ENCODE peak calls at places on chromosome 10, in seven cellular contexts. One of them, this sample, is unnamed.

GRCh38 chr10:11913184-11913641 is 90.1 kb downstream of the PROSER2 start:
- DNase-seq in activated CD8-positive, alpha-beta memory T cell treated with anti-CD3 and anti-CD28 coated beads for 48 hours: no peak
- DNase-seq in AG08395: no peak
- DNase-seq in aorta: no peak
- DNase-seq in effector CD8-positive, alpha-beta T cell: no peak
- DNase-seq in ascending aorta: no peak
- DNase-seq in caudate nucleus: no peak
- DNase-seq in this sample: no peak

GRCh38 chr10:82221750-82222149 is 346.8 kb downstream of the NRG3 start:
- DNase-seq in aorta: no peak
- DNase-seq in caudate nucleus: no peak
- DNase-seq in AG08395: no peak
- DNase-seq in effector CD8-positive, alpha-beta T cell: no peak
- DNase-seq in ascending aorta: no peak
- DNase-seq in activated CD8-positive, alpha-beta memory T cell treated with anti-CD3 and anti-CD28 coated beads for 48 hours: no peak
- DNase-seq in this sample: no peak

GRCh38 chr10:120318862-120319261 is 138.2 kb upstream of the PLPP4 start:
- DNase-seq in AG08395: no peak
- DNase-seq in caudate nucleus: no peak
- DNase-seq in aorta: no peak
- DNase-seq in ascending aorta: no peak
- DNase-seq in effector CD8-positive, alpha-beta T cell: no peak
- DNase-seq in activated CD8-positive, alpha-beta memory T cell treated with anti-CD3 and anti-CD28 coated beads for 48 hours: no peak
- DNase-seq in this sample: no peak

GRCh38 chr10:14683246-14683645 is 91.5 kb downstream of the FAM107B start:
- DNase-seq in activated CD8-positive, alpha-beta memory T cell treated with anti-CD3 and anti-CD28 coated beads for 48 hours: no peak
- DNase-seq in ascending aorta: no peak
- DNase-seq in aorta: no peak
- DNase-seq in effector CD8-positive, alpha-beta T cell: no peak
- DNase-seq in AG08395: no peak
- DNase-seq in caudate nucleus: no peak
- DNase-seq in this sample: no peak

GRCh38 chr10:93160829-93161228 is 87.1 kb downstream of the CYP26A1 start:
- DNase-seq in ascending aorta: peak
- DNase-seq in activated CD8-positive, alpha-beta memory T cell treated with anti-CD3 and anti-CD28 coated beads for 48 hours: no peak
- DNase-seq in AG08395: peak
- DNase-seq in effector CD8-positive, alpha-beta T cell: no peak
- DNase-seq in aorta: peak
- DNase-seq in caudate nucleus: no peak
- DNase-seq in this sample: peak

GRCh38 chr10:78805176-78805575 is 263.6 kb upstream of the ZMIZ1 start:
- DNase-seq in effector CD8-positive, alpha-beta T cell: no peak
- DNase-seq in activated CD8-positive, alpha-beta memory T cell treated with anti-CD3 and anti-CD28 coated beads for 48 hours: no peak
- DNase-seq in caudate nucleus: no peak
- DNase-seq in AG08395: peak
- DNase-seq in aorta: peak
- DNase-seq in ascending aorta: no peak
- DNase-seq in this sample: peak

GRCh38 chr10:97843296-97843671 is 6.4 kb upstream of the GOLGA7B start:
- DNase-seq in aorta: no peak
- DNase-seq in ascending aorta: no peak
- DNase-seq in caudate nucleus: no peak
- DNase-seq in effector CD8-positive, alpha-beta T cell: no peak
- DNase-seq in activated CD8-positive, alpha-beta memory T cell treated with anti-CD3 and anti-CD28 coated beads for 48 hours: no peak
- DNase-seq in AG08395: no peak
- DNase-seq in this sample: no peak

GRCh38 chr10:1253476-1254353 is 197.5 kb downstream of the WDR37 start:
- DNase-seq in effector CD8-positive, alpha-beta T cell: no peak
- DNase-seq in AG08395: no peak
- DNase-seq in ascending aorta: no peak
- DNase-seq in aorta: no peak
- DNase-seq in caudate nucleus: no peak
- DNase-seq in activated CD8-positive, alpha-beta memory T cell treated with anti-CD3 and anti-CD28 coated beads for 48 hours: no peak
- DNase-seq in this sample: no peak

GRCh38 chr10:60230892-60231291 is 158.8 kb downstream of the ANK3 start:
- DNase-seq in ascending aorta: no peak
- DNase-seq in caudate nucleus: no peak
- DNase-seq in activated CD8-positive, alpha-beta memory T cell treated with anti-CD3 and anti-CD28 coated beads for 48 hours: no peak
- DNase-seq in effector CD8-positive, alpha-beta T cell: no peak
- DNase-seq in aorta: no peak
- DNase-seq in AG08395: peak
- DNase-seq in this sample: no peak

GRCh38 chr10:63241898-63242297 is 108.8 kb downstream of the NRBF2 start:
- DNase-seq in aorta: no peak
- DNase-seq in effector CD8-positive, alpha-beta T cell: no peak
- DNase-seq in AG08395: no peak
- DNase-seq in caudate nucleus: no peak
- DNase-seq in activated CD8-positive, alpha-beta memory T cell treated with anti-CD3 and anti-CD28 coated beads for 48 hours: no peak
- DNase-seq in ascending aorta: no peak
- DNase-seq in this sample: no peak

GRCh38 chr10:34918060-34918840 is 103.2 kb upstream of the PARD3 start:
- DNase-seq in ascending aorta: no peak
- DNase-seq in effector CD8-positive, alpha-beta T cell: no peak
- DNase-seq in AG08395: no peak
- DNase-seq in activated CD8-positive, alpha-beta memory T cell treated with anti-CD3 and anti-CD28 coated beads for 48 hours: no peak
- DNase-seq in caudate nucleus: no peak
- DNase-seq in aorta: no peak
- DNase-seq in this sample: no peak

GRCh38 chr10:116669832-116670644 is 49.3 kb downstream of the PNLIPRP2 start:
- DNase-seq in activated CD8-positive, alpha-beta memory T cell treated with anti-CD3 and anti-CD28 coated beads for 48 hours: no peak
- DNase-seq in aorta: no peak
- DNase-seq in AG08395: peak
- DNase-seq in caudate nucleus: no peak
- DNase-seq in effector CD8-positive, alpha-beta T cell: no peak
- DNase-seq in ascending aorta: no peak
- DNase-seq in this sample: no peak

GRCh38 chr10:27914888-27915287 is 84.0 kb downstream of the ODAD2 start:
- DNase-seq in caudate nucleus: no peak
- DNase-seq in activated CD8-positive, alpha-beta memory T cell treated with anti-CD3 and anti-CD28 coated beads for 48 hours: no peak
- DNase-seq in ascending aorta: no peak
- DNase-seq in effector CD8-positive, alpha-beta T cell: no peak
- DNase-seq in AG08395: no peak
- DNase-seq in aorta: no peak
- DNase-seq in this sample: no peak

GRCh38 chr10:31770307-31770902 is 158.2 kb downstream of the ARHGAP12 start:
- DNase-seq in caudate nucleus: no peak
- DNase-seq in activated CD8-positive, alpha-beta memory T cell treated with anti-CD3 and anti-CD28 coated beads for 48 hours: no peak
- DNase-seq in AG08395: no peak
- DNase-seq in ascending aorta: no peak
- DNase-seq in effector CD8-positive, alpha-beta T cell: peak
- DNase-seq in aorta: peak
- DNase-seq in this sample: no peak

GRCh38 chr10:13099144-13099665 is 758 bp upstream of the OPTN start:
- DNase-seq in ascending aorta: no peak
- DNase-seq in effector CD8-positive, alpha-beta T cell: peak
- DNase-seq in caudate nucleus: peak
- DNase-seq in activated CD8-positive, alpha-beta memory T cell treated with anti-CD3 and anti-CD28 coated beads for 48 hours: peak
- DNase-seq in AG08395: peak
- DNase-seq in aorta: no peak
- DNase-seq in this sample: peak

GRCh38 chr10:49562893-49563292 is 24.0 kb upstream of the ERCC6 start:
- DNase-seq in aorta: no peak
- DNase-seq in ascending aorta: no peak
- DNase-seq in caudate nucleus: no peak
- DNase-seq in AG08395: peak
- DNase-seq in activated CD8-positive, alpha-beta memory T cell treated with anti-CD3 and anti-CD28 coated beads for 48 hours: no peak
- DNase-seq in effector CD8-positive, alpha-beta T cell: no peak
- DNase-seq in this sample: no peak

GRCh38 chr10:58704226-58705200 is 191.8 kb downstream of the BICC1 start:
- DNase-seq in ascending aorta: no peak
- DNase-seq in AG08395: peak
- DNase-seq in effector CD8-positive, alpha-beta T cell: no peak
- DNase-seq in aorta: no peak
- DNase-seq in activated CD8-positive, alpha-beta memory T cell treated with anti-CD3 and anti-CD28 coated beads for 48 hours: no peak
- DNase-seq in caudate nucleus: no peak
- DNase-seq in this sample: no peak

GRCh38 chr10:75611081-75611971 is 179.9 kb downstream of the LRMDA start:
- DNase-seq in ascending aorta: no peak
- DNase-seq in AG08395: no peak
- DNase-seq in activated CD8-positive, alpha-beta memory T cell treated with anti-CD3 and anti-CD28 coated beads for 48 hours: no peak
- DNase-seq in aorta: no peak
- DNase-seq in caudate nucleus: no peak
- DNase-seq in effector CD8-positive, alpha-beta T cell: no peak
- DNase-seq in this sample: no peak

GRCh38 chr10:132964231-132964630 is 21.9 kb upstream of the CFAP46 start:
- DNase-seq in activated CD8-positive, alpha-beta memory T cell treated with anti-CD3 and anti-CD28 coated beads for 48 hours: no peak
- DNase-seq in AG08395: no peak
- DNase-seq in effector CD8-positive, alpha-beta T cell: no peak
- DNase-seq in ascending aorta: no peak
- DNase-seq in caudate nucleus: no peak
- DNase-seq in aorta: peak
- DNase-seq in this sample: no peak

GRCh38 chr10:100996678-100997363 is 2.8 kb upstream of the LZTS2 start:
- DNase-seq in effector CD8-positive, alpha-beta T cell: peak
- DNase-seq in activated CD8-positive, alpha-beta memory T cell treated with anti-CD3 and anti-CD28 coated beads for 48 hours: no peak
- DNase-seq in AG08395: no peak
- DNase-seq in caudate nucleus: no peak
- DNase-seq in aorta: no peak
- DNase-seq in ascending aorta: no peak
- DNase-seq in this sample: no peak

GRCh38 chr10:78952686-78953085 is 116.1 kb upstream of the ZMIZ1 start:
- DNase-seq in caudate nucleus: no peak
- DNase-seq in activated CD8-positive, alpha-beta memory T cell treated with anti-CD3 and anti-CD28 coated beads for 48 hours: no peak
- DNase-seq in aorta: no peak
- DNase-seq in AG08395: peak
- DNase-seq in ascending aorta: no peak
- DNase-seq in effector CD8-positive, alpha-beta T cell: no peak
- DNase-seq in this sample: no peak

GRCh38 chr10:113563306-113564088 is 10.6 kb downstream of the HABP2 start:
- DNase-seq in effector CD8-positive, alpha-beta T cell: peak
- DNase-seq in ascending aorta: no peak
- DNase-seq in activated CD8-positive, alpha-beta memory T cell treated with anti-CD3 and anti-CD28 coated beads for 48 hours: peak
- DNase-seq in AG08395: peak
- DNase-seq in caudate nucleus: peak
- DNase-seq in aorta: peak
- DNase-seq in this sample: no peak

GRCh38 chr10:123202526-123202925 is 48.3 kb downstream of the BUB3 start:
- DNase-seq in effector CD8-positive, alpha-beta T cell: no peak
- DNase-seq in AG08395: no peak
- DNase-seq in aorta: no peak
- DNase-seq in ascending aorta: no peak
- DNase-seq in caudate nucleus: no peak
- DNase-seq in activated CD8-positive, alpha-beta memory T cell treated with anti-CD3 and anti-CD28 coated beads for 48 hours: no peak
- DNase-seq in this sample: no peak

GRCh38 chr10:126924180-126924914 is 19.1 kb downstream of the DOCK1 start:
- DNase-seq in AG08395: no peak
- DNase-seq in aorta: no peak
- DNase-seq in effector CD8-positive, alpha-beta T cell: no peak
- DNase-seq in activated CD8-positive, alpha-beta memory T cell treated with anti-CD3 and anti-CD28 coated beads for 48 hours: no peak
- DNase-seq in ascending aorta: no peak
- DNase-seq in caudate nucleus: no peak
- DNase-seq in this sample: no peak

GRCh38 chr10:43206391-43207235 is 60.3 kb downstream of the RASGEF1A start:
- DNase-seq in AG08395: no peak
- DNase-seq in aorta: peak
- DNase-seq in caudate nucleus: no peak
- DNase-seq in ascending aorta: no peak
- DNase-seq in activated CD8-positive, alpha-beta memory T cell treated with anti-CD3 and anti-CD28 coated beads for 48 hours: no peak
- DNase-seq in effector CD8-positive, alpha-beta T cell: no peak
- DNase-seq in this sample: no peak

GRCh38 chr10:2985729-2986232 is 81.6 kb upstream of the PFKP start:
- DNase-seq in ascending aorta: no peak
- DNase-seq in effector CD8-positive, alpha-beta T cell: no peak
- DNase-seq in caudate nucleus: no peak
- DNase-seq in AG08395: peak
- DNase-seq in activated CD8-positive, alpha-beta memory T cell treated with anti-CD3 and anti-CD28 coated beads for 48 hours: no peak
- DNase-seq in aorta: no peak
- DNase-seq in this sample: no peak

GRCh38 chr10:131872011-131872836 is 28.6 kb upstream of the PPP2R2D start:
- DNase-seq in ascending aorta: no peak
- DNase-seq in effector CD8-positive, alpha-beta T cell: no peak
- DNase-seq in caudate nucleus: no peak
- DNase-seq in aorta: peak
- DNase-seq in activated CD8-positive, alpha-beta memory T cell treated with anti-CD3 and anti-CD28 coated beads for 48 hours: no peak
- DNase-seq in AG08395: no peak
- DNase-seq in this sample: no peak

GRCh38 chr10:31004611-31005193 is 27.0 kb downstream of the ZNF438 start:
- DNase-seq in aorta: no peak
- DNase-seq in caudate nucleus: no peak
- DNase-seq in AG08395: no peak
- DNase-seq in effector CD8-positive, alpha-beta T cell: no peak
- DNase-seq in ascending aorta: no peak
- DNase-seq in activated CD8-positive, alpha-beta memory T cell treated with anti-CD3 and anti-CD28 coated beads for 48 hours: no peak
- DNase-seq in this sample: peak

GRCh38 chr10:20674870-20675385 is 222.2 kb downstream of the NEBL start:
- DNase-seq in caudate nucleus: no peak
- DNase-seq in ascending aorta: no peak
- DNase-seq in activated CD8-positive, alpha-beta memory T cell treated with anti-CD3 and anti-CD28 coated beads for 48 hours: no peak
- DNase-seq in effector CD8-positive, alpha-beta T cell: no peak
- DNase-seq in AG08395: no peak
- DNase-seq in aorta: no peak
- DNase-seq in this sample: no peak

GRCh38 chr10:111076191-111076681 is 593 bp upstream of the ADRA2A start:
- DNase-seq in caudate nucleus: no peak
- DNase-seq in effector CD8-positive, alpha-beta T cell: no peak
- DNase-seq in activated CD8-positive, alpha-beta memory T cell treated with anti-CD3 and anti-CD28 coated beads for 48 hours: peak
- DNase-seq in aorta: peak
- DNase-seq in ascending aorta: no peak
- DNase-seq in AG08395: peak
- DNase-seq in this sample: peak

GRCh38 chr10:128709975-128710794 is 584.0 kb upstream of the MKI67 start:
- DNase-seq in activated CD8-positive, alpha-beta memory T cell treated with anti-CD3 and anti-CD28 coated beads for 48 hours: no peak
- DNase-seq in ascending aorta: no peak
- DNase-seq in caudate nucleus: no peak
- DNase-seq in AG08395: no peak
- DNase-seq in effector CD8-positive, alpha-beta T cell: no peak
- DNase-seq in aorta: no peak
- DNase-seq in this sample: no peak

GRCh38 chr10:71864861-71865473 is 13.9 kb upstream of the PSAP start:
- DNase-seq in ascending aorta: no peak
- DNase-seq in caudate nucleus: no peak
- DNase-seq in activated CD8-positive, alpha-beta memory T cell treated with anti-CD3 and anti-CD28 coated beads for 48 hours: no peak
- DNase-seq in effector CD8-positive, alpha-beta T cell: no peak
- DNase-seq in aorta: peak
- DNase-seq in AG08395: no peak
- DNase-seq in this sample: no peak

GRCh38 chr10:24519950-24520349 is 203.7 kb downstream of the ARHGAP21 start:
- DNase-seq in effector CD8-positive, alpha-beta T cell: peak
- DNase-seq in activated CD8-positive, alpha-beta memory T cell treated with anti-CD3 and anti-CD28 coated beads for 48 hours: no peak
- DNase-seq in aorta: no peak
- DNase-seq in ascending aorta: no peak
- DNase-seq in caudate nucleus: no peak
- DNase-seq in AG08395: no peak
- DNase-seq in this sample: no peak

GRCh38 chr10:48514916-48515315 is 90.0 kb downstream of the ARHGAP22 start:
- DNase-seq in aorta: no peak
- DNase-seq in ascending aorta: no peak
- DNase-seq in activated CD8-positive, alpha-beta memory T cell treated with anti-CD3 and anti-CD28 coated beads for 48 hours: no peak
- DNase-seq in AG08395: no peak
- DNase-seq in caudate nucleus: no peak
- DNase-seq in effector CD8-positive, alpha-beta T cell: no peak
- DNase-seq in this sample: no peak

This sample was measured in HS-5.